ENCODE peak calls at places on chromosomes 7 and 10, in four cellular contexts. One of them, this sample, is unnamed.
A peak's percentile ranks its signal among the peaks of the same experiment; 100 is the strongest.

GRCh38 chr7:51757960-51758359 is 441.4 kb upstream of the COBL start:
- DNase-seq in H9: no peak
- DNase-seq in psoas muscle: no peak
- DNase-seq in testis: no peak
- DNase-seq in this sample: no peak

GRCh38 chr7:98215561-98216495 is 4.6 kb downstream of the BHLHA15 start:
- DNase-seq in H9: no peak
- DNase-seq in psoas muscle: no peak
- DNase-seq in testis: no peak
- DNase-seq in this sample: no peak

GRCh38 chr10:4474829-4475228 is 351.2 kb upstream of the AKR1E2 start:
- DNase-seq in H9: no peak
- DNase-seq in psoas muscle: no peak
- DNase-seq in testis: no peak
- DNase-seq in this sample: no peak

GRCh38 chr7:132035517-132036362 is 479.3 kb upstream of the PODXL start:
- DNase-seq in H9: no peak
- DNase-seq in psoas muscle: no peak
- DNase-seq in testis: peak; percentile 74
- DNase-seq in this sample: no peak

GRCh38 chr7:69042138-69042537 is 556.1 kb upstream of the AUTS2 start:
- DNase-seq in H9: peak; percentile 36
- DNase-seq in psoas muscle: no peak
- DNase-seq in testis: no peak
- DNase-seq in this sample: no peak

GRCh38 chr7:39154815-39155214 is 177.1 kb downstream of the POU6F2 start:
- DNase-seq in H9: no peak
- DNase-seq in psoas muscle: no peak
- DNase-seq in testis: no peak
- DNase-seq in this sample: no peak

GRCh38 chr7:144671429-144671828 is 164.4 kb downstream of the TPK1 start:
- DNase-seq in H9: peak; percentile 37
- DNase-seq in psoas muscle: no peak
- DNase-seq in testis: no peak
- DNase-seq in this sample: no peak

GRCh38 chr7:55188590-55189446 is 170.0 kb downstream of the EGFR start:
- DNase-seq in H9: no peak
- DNase-seq in psoas muscle: no peak
- DNase-seq in testis: no peak
- DNase-seq in this sample: peak; percentile 71

GRCh38 chr10:13915710-13916109 is 328.9 kb downstream of the PRPF18 start:
- DNase-seq in H9: no peak
- DNase-seq in psoas muscle: no peak
- DNase-seq in testis: no peak
- DNase-seq in this sample: peak; percentile 67

GRCh38 chr10:88209837-88210552 is 346.6 kb downstream of the PTEN start:
- DNase-seq in H9: no peak
- DNase-seq in psoas muscle: no peak
- DNase-seq in testis: peak; percentile 31
- DNase-seq in this sample: peak; percentile 28

GRCh38 chr7:155917836-155918385 is 105.6 kb upstream of the SHH start:
- DNase-seq in H9: no peak
- DNase-seq in psoas muscle: no peak
- DNase-seq in testis: no peak
- DNase-seq in this sample: no peak

GRCh38 chr10:29257106-29257783 is 31.6 kb upstream of the LYZL1 start:
- DNase-seq in H9: no peak
- DNase-seq in psoas muscle: peak; percentile 82
- DNase-seq in testis: peak; percentile 88
- DNase-seq in this sample: peak; percentile 81

GRCh38 chr10:102837230-102837721 is at the start of gene CYP17A1:
- DNase-seq in H9: no peak
- DNase-seq in psoas muscle: peak; percentile 59
- DNase-seq in testis: peak; percentile 96
- DNase-seq in this sample: no peak

GRCh38 chr7:30688718-30689221 is 6.5 kb upstream of the CRHR2 start:
- DNase-seq in H9: peak; percentile 73
- DNase-seq in psoas muscle: no peak
- DNase-seq in testis: no peak
- DNase-seq in this sample: no peak

GRCh38 chr7:122316467-122317394 is 12.2 kb upstream of the FEZF1 start:
- DNase-seq in H9: peak; percentile 70
- DNase-seq in psoas muscle: no peak
- DNase-seq in testis: no peak
- DNase-seq in this sample: peak; percentile 51

GRCh38 chr7:22943997-22944396 is 69.9 kb downstream of the HYCC1 start:
- DNase-seq in H9: peak; percentile 30
- DNase-seq in psoas muscle: no peak
- DNase-seq in testis: no peak
- DNase-seq in this sample: no peak

GRCh38 chr7:72292794-72293193 is 119.3 kb downstream of the CALN1 start:
- DNase-seq in H9: no peak
- DNase-seq in psoas muscle: no peak
- DNase-seq in testis: no peak
- DNase-seq in this sample: no peak

GRCh38 chr7:30647589-30647988 is 34.7 kb downstream of the CRHR2 start:
- DNase-seq in H9: peak; percentile 15
- DNase-seq in psoas muscle: no peak
- DNase-seq in testis: no peak
- DNase-seq in this sample: no peak

GRCh38 chr7:8057566-8057965 is 89.0 kb downstream of the GLCCI1 start:
- DNase-seq in H9: no peak
- DNase-seq in psoas muscle: no peak
- DNase-seq in testis: no peak
- DNase-seq in this sample: no peak

GRCh38 chr7:3082386-3082785 is 38.7 kb upstream of the CARD11 start:
- DNase-seq in H9: no peak
- DNase-seq in psoas muscle: no peak
- DNase-seq in testis: no peak
- DNase-seq in this sample: no peak

GRCh38 chr7:30727061-30727945 is 24.6 kb upstream of the INMT start:
- DNase-seq in H9: peak; percentile 43
- DNase-seq in psoas muscle: no peak
- DNase-seq in testis: no peak
- DNase-seq in this sample: no peak

GRCh38 chr7:30931161-30931926 is 19.7 kb downstream of the AQP1 start:
- DNase-seq in H9: no peak
- DNase-seq in psoas muscle: peak; percentile 54
- DNase-seq in testis: peak; percentile 1
- DNase-seq in this sample: peak; percentile 82

GRCh38 chr10:48444861-48445841 is 138.7 kb downstream of the MAPK8 start:
- DNase-seq in H9: peak; percentile 61
- DNase-seq in psoas muscle: no peak
- DNase-seq in testis: no peak
- DNase-seq in this sample: peak; percentile 50

GRCh38 chr10:43046288-43046991 is 30.4 kb upstream of the RET start:
- DNase-seq in H9: peak; percentile 49
- DNase-seq in psoas muscle: no peak
- DNase-seq in testis: no peak
- DNase-seq in this sample: peak; percentile 18

GRCh38 chr7:107718456-107719193 is 25.3 kb upstream of the CBLL1 start:
- DNase-seq in H9: no peak
- DNase-seq in psoas muscle: no peak
- DNase-seq in testis: no peak
- DNase-seq in this sample: no peak

GRCh38 chr7:45525057-45525456 is 49.1 kb upstream of the ADCY1 start:
- DNase-seq in H9: no peak
- DNase-seq in psoas muscle: no peak
- DNase-seq in testis: no peak
- DNase-seq in this sample: no peak

GRCh38 chr7:158494162-158494586 is 93.4 kb downstream of the PTPRN2 start:
- DNase-seq in H9: no peak
- DNase-seq in psoas muscle: no peak
- DNase-seq in testis: no peak
- DNase-seq in this sample: no peak

GRCh38 chr10:101385866-101386658 is 32.1 kb downstream of the BTRC start:
- DNase-seq in H9: no peak
- DNase-seq in psoas muscle: no peak
- DNase-seq in testis: no peak
- DNase-seq in this sample: no peak

GRCh38 chr7:69277361-69277760 is 320.9 kb upstream of the AUTS2 start:
- DNase-seq in H9: no peak
- DNase-seq in psoas muscle: no peak
- DNase-seq in testis: no peak
- DNase-seq in this sample: no peak

GRCh38 chr7:39721919-39722597 is 98.7 kb downstream of the RALA start:
- DNase-seq in H9: no peak
- DNase-seq in psoas muscle: no peak
- DNase-seq in testis: no peak
- DNase-seq in this sample: no peak

GRCh38 chr7:54729096-54729495 is 29.9 kb downstream of the SEC61G start:
- DNase-seq in H9: no peak
- DNase-seq in psoas muscle: no peak
- DNase-seq in testis: no peak
- DNase-seq in this sample: no peak

GRCh38 chr7:94286111-94286510 is 108.6 kb upstream of the COL1A2 start:
- DNase-seq in H9: no peak
- DNase-seq in psoas muscle: no peak
- DNase-seq in testis: no peak
- DNase-seq in this sample: no peak

GRCh38 chr7:1546274-1546908 is 9.6 kb downstream of the TMEM184A start:
- DNase-seq in H9: no peak
- DNase-seq in psoas muscle: peak; percentile 13
- DNase-seq in testis: no peak
- DNase-seq in this sample: peak; percentile 57

GRCh38 chr7:1543826-1544177 is 12.2 kb downstream of the TMEM184A start:
- DNase-seq in H9: no peak
- DNase-seq in psoas muscle: no peak
- DNase-seq in testis: no peak
- DNase-seq in this sample: no peak

GRCh38 chr7:1545417-1546246 is 10.4 kb downstream of the TMEM184A start:
- DNase-seq in H9: no peak
- DNase-seq in psoas muscle: peak; percentile 25
- DNase-seq in testis: no peak
- DNase-seq in this sample: peak; percentile 25

GRCh38 chr7:1544178-1544895 is 11.7 kb downstream of the TMEM184A start:
- DNase-seq in H9: no peak
- DNase-seq in psoas muscle: peak; percentile 27
- DNase-seq in testis: no peak
- DNase-seq in this sample: peak; percentile 59

GRCh38 chr7:1544896-1545416 is 11.0 kb downstream of the TMEM184A start:
- DNase-seq in H9: no peak
- DNase-seq in psoas muscle: no peak
- DNase-seq in testis: no peak
- DNase-seq in this sample: no peak
- H3K27ac ChIP-seq in H9: no peak overlapping the region
- H3K27ac ChIP-seq in psoas muscle: peak overlapping the region; percentile 16
- H3K27ac ChIP-seq in testis: no peak overlapping the region
- H3K27ac ChIP-seq in this sample: no peak overlapping the region

GRCh38 chr10:17239276-17239660 is 11.2 kb downstream of the VIM start:
- DNase-seq in H9: no peak
- DNase-seq in psoas muscle: no peak
- DNase-seq in testis: no peak
- DNase-seq in this sample: no peak
- H3K27ac ChIP-seq in H9: no peak overlapping the region
- H3K27ac ChIP-seq in psoas muscle: no peak overlapping the region
- H3K27ac ChIP-seq in testis: no peak overlapping the region
- H3K27ac ChIP-seq in this sample: no peak overlapping the region

DNA sequence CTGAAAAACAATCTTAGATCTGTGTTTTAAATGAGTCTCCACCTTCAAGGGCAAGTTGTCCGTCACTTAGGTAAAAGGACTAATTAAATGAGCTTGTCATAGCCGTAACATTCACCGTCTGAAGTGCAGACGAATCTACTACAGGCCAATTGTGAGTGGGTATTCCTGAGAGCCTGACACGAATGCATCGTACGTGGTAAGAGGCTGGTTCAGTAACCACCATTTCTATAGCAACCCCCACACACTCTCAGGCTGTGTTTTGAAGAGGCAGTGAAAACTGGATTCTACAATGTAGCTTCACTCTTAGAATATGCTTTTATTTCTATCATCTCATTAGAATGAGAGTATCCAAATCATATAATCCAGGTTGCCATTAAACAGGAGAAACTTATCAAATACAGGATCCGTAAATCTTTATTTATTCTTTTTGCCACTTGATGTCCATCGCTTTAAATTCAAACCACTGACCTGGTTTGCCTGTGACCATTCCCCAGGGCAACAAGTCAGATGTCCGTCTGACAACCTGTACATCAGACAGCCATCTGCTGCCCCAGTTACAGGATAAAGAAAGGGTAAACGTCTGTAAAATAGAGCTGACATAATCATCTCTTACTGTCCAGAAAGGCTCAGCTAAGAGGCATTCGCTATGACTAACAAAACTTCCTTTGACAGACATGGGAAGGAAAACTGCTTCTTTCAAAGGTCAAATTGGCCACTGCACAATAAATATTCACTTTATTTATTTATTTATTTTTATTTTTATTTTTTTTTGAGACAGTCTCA is 70.3 kb upstream of the NMT2 start:
- DNase-seq in H9: no peak
- DNase-seq in psoas muscle: no peak
- DNase-seq in testis: no peak
- DNase-seq in this sample: no peak
- H3K27ac ChIP-seq in H9: no peak overlapping the region
- H3K27ac ChIP-seq in psoas muscle: no peak overlapping the region
- H3K27ac ChIP-seq in testis: no peak overlapping the region
- H3K27ac ChIP-seq in this sample: no peak overlapping the region

GRCh38 chr7:33770581-33770980 is 134.8 kb upstream of the BMPER start:
- DNase-seq in H9: no peak
- DNase-seq in psoas muscle: no peak
- DNase-seq in testis: no peak
- DNase-seq in this sample: no peak

GRCh38 chr7:33775790-33776189 is 129.5 kb upstream of the BMPER start:
- DNase-seq in H9: no peak
- DNase-seq in psoas muscle: no peak
- DNase-seq in testis: peak; percentile 37
- DNase-seq in this sample: no peak

GRCh38 chr7:33774762-33775523 is 130.4 kb upstream of the BMPER start:
- DNase-seq in H9: no peak
- DNase-seq in psoas muscle: peak; percentile 32
- DNase-seq in testis: peak; percentile 43
- DNase-seq in this sample: peak; percentile 46

GRCh38 chr7:33771422-33771821 is 133.9 kb upstream of the BMPER start:
- DNase-seq in H9: no peak
- DNase-seq in psoas muscle: no peak
- DNase-seq in testis: no peak
- DNase-seq in this sample: no peak

DNA sequence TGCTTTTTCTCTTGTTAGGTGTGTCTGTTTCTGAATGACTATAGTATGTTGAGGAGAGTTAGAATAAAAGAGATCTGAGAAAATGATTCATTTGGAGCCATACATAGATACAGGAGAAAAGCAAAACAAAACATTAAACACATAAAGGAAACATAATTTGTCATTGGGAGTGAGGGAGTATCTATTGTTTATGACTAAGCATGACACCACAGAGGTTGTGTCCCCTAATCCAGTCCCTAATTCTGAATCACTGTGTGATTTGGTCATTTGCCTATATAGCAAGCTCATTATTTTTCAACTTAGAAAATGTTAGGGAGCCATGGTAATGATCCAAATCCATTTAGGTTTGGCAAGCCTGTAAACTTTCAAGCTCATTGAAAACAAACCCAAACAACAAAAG is 132.3 kb upstream of the BMPER start:
- DNase-seq in H9: no peak
- DNase-seq in psoas muscle: no peak
- DNase-seq in testis: no peak
- DNase-seq in this sample: no peak
- H3K27ac ChIP-seq in H9: no peak overlapping the region
- H3K27ac ChIP-seq in psoas muscle: no peak overlapping the region
- H3K27ac ChIP-seq in testis: no peak overlapping the region
- H3K27ac ChIP-seq in this sample: no peak overlapping the region

GRCh38 chr7:80833289-80834104 is 85.4 kb downstream of the SEMA3C start:
- DNase-seq in H9: no peak
- DNase-seq in psoas muscle: no peak
- DNase-seq in testis: no peak
- DNase-seq in this sample: no peak
- H3K27ac ChIP-seq in H9: no peak overlapping the region
- H3K27ac ChIP-seq in psoas muscle: no peak overlapping the region
- H3K27ac ChIP-seq in testis: no peak overlapping the region
- H3K27ac ChIP-seq in this sample: no peak overlapping the region